ENCODE peak calls at places on chromosomes 6 and 20, in five cellular contexts. One of them, this sample, is unnamed.

GRCh38 chr20:44702776-44703175 is 12.4 kb upstream of the CCN5 start:
- DNase-seq in kidney: peak
- DNase-seq in IMR-90: peak
- DNase-seq in CD8-positive, alpha-beta T cell: no peak
- DNase-seq in kidney epithelial cell: no peak
- DNase-seq in this sample: peak

GRCh38 chr6:109834595-109835437 is 143.3 kb upstream of the GPR6 start:
- DNase-seq in kidney epithelial cell: no peak
- DNase-seq in IMR-90: no peak
- DNase-seq in CD8-positive, alpha-beta T cell: no peak
- DNase-seq in kidney: no peak
- DNase-seq in this sample: peak

GRCh38 chr6:837380-837779 is 144.4 kb upstream of the EXOC2 start:
- DNase-seq in kidney: no peak
- DNase-seq in CD8-positive, alpha-beta T cell: no peak
- DNase-seq in kidney epithelial cell: no peak
- DNase-seq in IMR-90: no peak
- DNase-seq in this sample: no peak

GRCh38 chr6:28866342-28867077 is 57.3 kb downstream of the TRIM27 start:
- DNase-seq in CD8-positive, alpha-beta T cell: peak
- DNase-seq in IMR-90: peak
- DNase-seq in kidney epithelial cell: no peak
- DNase-seq in kidney: peak
- DNase-seq in this sample: no peak

GRCh38 chr20:63848003-63848911 is 13.0 kb upstream of the ABHD16B start:
- DNase-seq in CD8-positive, alpha-beta T cell: no peak
- DNase-seq in kidney: no peak
- DNase-seq in kidney epithelial cell: no peak
- DNase-seq in IMR-90: no peak
- DNase-seq in this sample: no peak

GRCh38 chr6:46549155-46549554 is 57.9 kb upstream of the RCAN2 start:
- DNase-seq in kidney epithelial cell: peak
- DNase-seq in IMR-90: no peak
- DNase-seq in kidney: no peak
- DNase-seq in CD8-positive, alpha-beta T cell: no peak
- DNase-seq in this sample: no peak

GRCh38 chr20:1062334-1063015 is 55.9 kb upstream of the PSMF1 start:
- DNase-seq in CD8-positive, alpha-beta T cell: no peak
- DNase-seq in IMR-90: no peak
- DNase-seq in kidney epithelial cell: no peak
- DNase-seq in kidney: no peak
- DNase-seq in this sample: no peak

GRCh38 chr6:118501099-118501498 is 47.0 kb upstream of the PLN start:
- DNase-seq in IMR-90: no peak
- DNase-seq in CD8-positive, alpha-beta T cell: no peak
- DNase-seq in kidney: peak
- DNase-seq in kidney epithelial cell: no peak
- DNase-seq in this sample: no peak

GRCh38 chr6:5695260-5696245 is 311.2 kb downstream of the NRN1 start:
- DNase-seq in IMR-90: peak
- DNase-seq in CD8-positive, alpha-beta T cell: no peak
- DNase-seq in kidney: no peak
- DNase-seq in kidney epithelial cell: peak
- DNase-seq in this sample: peak

GRCh38 chr6:44264154-44265002 is 973 bp downstream of the NFKBIE start:
- DNase-seq in kidney: no peak
- DNase-seq in CD8-positive, alpha-beta T cell: peak
- DNase-seq in kidney epithelial cell: no peak
- DNase-seq in IMR-90: peak
- DNase-seq in this sample: no peak

GRCh38 chr20:57574954-57575353 is 14.0 kb downstream of the PCK1 start:
- DNase-seq in kidney: no peak
- DNase-seq in IMR-90: no peak
- DNase-seq in kidney epithelial cell: no peak
- DNase-seq in CD8-positive, alpha-beta T cell: no peak
- DNase-seq in this sample: no peak

GRCh38 chr20:57576002-57576401 is 15.1 kb downstream of the PCK1 start:
- DNase-seq in kidney epithelial cell: no peak
- DNase-seq in IMR-90: no peak
- DNase-seq in CD8-positive, alpha-beta T cell: no peak
- DNase-seq in kidney: no peak
- DNase-seq in this sample: no peak

GRCh38 chr20:57570898-57571297 is 10.0 kb downstream of the PCK1 start:
- DNase-seq in IMR-90: no peak
- DNase-seq in kidney epithelial cell: no peak
- DNase-seq in kidney: no peak
- DNase-seq in CD8-positive, alpha-beta T cell: no peak
- DNase-seq in this sample: no peak

GRCh38 chr20:57573176-57573575 is 12.3 kb downstream of the PCK1 start:
- DNase-seq in IMR-90: no peak
- DNase-seq in kidney: peak
- DNase-seq in CD8-positive, alpha-beta T cell: no peak
- DNase-seq in kidney epithelial cell: no peak
- DNase-seq in this sample: no peak

DNA sequence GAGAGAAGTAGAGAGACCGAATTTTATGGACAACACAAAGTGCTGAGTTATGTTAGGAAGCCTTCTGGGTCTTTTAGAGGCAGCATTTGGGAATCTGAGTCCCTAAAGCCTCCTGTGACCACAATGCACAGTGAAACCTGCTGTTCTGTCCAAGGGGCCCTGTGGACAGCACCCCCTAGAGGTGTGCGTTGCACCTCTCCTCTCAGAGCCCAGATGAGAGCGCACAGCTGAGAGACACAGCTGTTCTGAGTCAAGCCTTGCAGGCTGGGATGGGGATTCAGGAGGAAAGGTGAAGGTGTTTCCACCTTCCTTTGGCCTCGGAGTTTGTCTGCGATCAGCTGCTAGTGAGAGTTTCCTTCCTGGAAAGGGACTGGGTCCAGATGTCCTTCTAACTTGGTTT is 13.0 kb downstream of the PCK1 start:
- DNase-seq in kidney epithelial cell: no peak
- DNase-seq in CD8-positive, alpha-beta T cell: no peak
- DNase-seq in IMR-90: no peak
- DNase-seq in kidney: no peak
- DNase-seq in this sample: no peak
- TF ChIP-seq CTCF in kidney epithelial cell: peak
- TF ChIP-seq CTCF in CD8-positive, alpha-beta T cell: no peak
- TF ChIP-seq CTCF in IMR-90: no peak
- TF ChIP-seq CTCF in kidney: no peak
- TF ChIP-seq CTCF in this sample: peak

GRCh38 chr6:142386657-142387056 is 84.8 kb downstream of the ADGRG6 start:
- DNase-seq in IMR-90: no peak
- DNase-seq in kidney: no peak
- DNase-seq in kidney epithelial cell: no peak
- DNase-seq in CD8-positive, alpha-beta T cell: no peak
- DNase-seq in this sample: no peak
- H3K4me3 ChIP-seq in IMR-90: no peak
- H3K4me3 ChIP-seq in kidney: no peak
- H3K4me3 ChIP-seq in kidney epithelial cell: no peak
- H3K4me3 ChIP-seq in CD8-positive, alpha-beta T cell: no peak
- H3K4me3 ChIP-seq in this sample: no peak

GRCh38 chr6:36269834-36270705 is at the start of gene PNPLA1:
- DNase-seq in kidney: no peak
- DNase-seq in IMR-90: no peak
- DNase-seq in CD8-positive, alpha-beta T cell: no peak
- DNase-seq in kidney epithelial cell: no peak
- DNase-seq in this sample: no peak
- TF ChIP-seq CTCF in kidney: no peak
- TF ChIP-seq CTCF in IMR-90: no peak
- TF ChIP-seq CTCF in CD8-positive, alpha-beta T cell: no peak
- TF ChIP-seq CTCF in kidney epithelial cell: no peak
- TF ChIP-seq CTCF in this sample: no peak

GRCh38 chr20:18057994-18058349 is 256 bp upstream of the OVOL2 start:
- DNase-seq in IMR-90: no peak
- DNase-seq in kidney: no peak
- DNase-seq in kidney epithelial cell: no peak
- DNase-seq in CD8-positive, alpha-beta T cell: no peak
- DNase-seq in this sample: no peak
- H3K4me3 ChIP-seq in IMR-90: no peak
- H3K4me3 ChIP-seq in kidney: no peak
- H3K4me3 ChIP-seq in kidney epithelial cell: no peak
- H3K4me3 ChIP-seq in CD8-positive, alpha-beta T cell: no peak
- H3K4me3 ChIP-seq in this sample: no peak

DNA sequence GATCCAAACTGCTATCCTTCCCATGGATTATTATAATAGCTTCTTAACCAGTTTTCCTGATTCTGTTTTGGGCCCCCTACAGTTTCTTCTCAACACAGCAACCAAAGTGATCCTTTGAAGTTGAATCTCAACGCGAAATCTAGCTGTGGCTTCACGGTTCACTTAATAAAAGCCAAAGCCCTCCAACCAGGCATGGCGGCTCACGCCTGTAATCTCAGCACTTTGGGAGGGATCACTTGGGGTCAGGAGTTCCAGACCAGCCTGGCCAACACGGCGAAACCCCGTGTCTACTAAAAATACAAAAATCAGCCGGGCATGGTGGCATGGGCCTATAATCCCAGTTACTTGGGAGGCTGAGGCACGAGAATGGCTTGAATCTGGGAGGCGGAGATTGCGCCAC is 3.3 kb downstream of the RMND1 start:
- DNase-seq in CD8-positive, alpha-beta T cell: no peak
- DNase-seq in IMR-90: no peak
- DNase-seq in kidney epithelial cell: no peak
- DNase-seq in kidney: no peak
- DNase-seq in this sample: no peak
- TF ChIP-seq CTCF in CD8-positive, alpha-beta T cell: no peak
- TF ChIP-seq CTCF in IMR-90: no peak
- TF ChIP-seq CTCF in kidney epithelial cell: no peak
- TF ChIP-seq CTCF in kidney: no peak
- TF ChIP-seq CTCF in this sample: no peak

GRCh38 chr6:125919618-125920017 is 37.0 kb upstream of the HINT3 start:
- DNase-seq in kidney: no peak
- DNase-seq in IMR-90: no peak
- DNase-seq in CD8-positive, alpha-beta T cell: no peak
- DNase-seq in kidney epithelial cell: no peak
- DNase-seq in this sample: no peak
- H3K4me3 ChIP-seq in kidney: peak
- H3K4me3 ChIP-seq in IMR-90: no peak
- H3K4me3 ChIP-seq in CD8-positive, alpha-beta T cell: no peak
- H3K4me3 ChIP-seq in kidney epithelial cell: peak
- H3K4me3 ChIP-seq in this sample: peak

GRCh38 chr6:69985180-69985579 is 118.8 kb downstream of the COL19A1 start:
- DNase-seq in kidney epithelial cell: no peak
- DNase-seq in kidney: no peak
- DNase-seq in CD8-positive, alpha-beta T cell: no peak
- DNase-seq in IMR-90: no peak
- DNase-seq in this sample: no peak
- TF ChIP-seq CTCF in kidney epithelial cell: no peak
- TF ChIP-seq CTCF in kidney: no peak
- TF ChIP-seq CTCF in CD8-positive, alpha-beta T cell: no peak
- TF ChIP-seq CTCF in IMR-90: no peak
- TF ChIP-seq CTCF in this sample: no peak

GRCh38 chr6:42784739-42785498 is 3.1 kb downstream of the BICRAL start:
- DNase-seq in kidney epithelial cell: no peak
- DNase-seq in CD8-positive, alpha-beta T cell: no peak
- DNase-seq in IMR-90: no peak
- DNase-seq in kidney: no peak
- DNase-seq in this sample: no peak
- H3K4me3 ChIP-seq in kidney epithelial cell: peak
- H3K4me3 ChIP-seq in CD8-positive, alpha-beta T cell: peak
- H3K4me3 ChIP-seq in IMR-90: peak
- H3K4me3 ChIP-seq in kidney: peak
- H3K4me3 ChIP-seq in this sample: peak

GRCh38 chr6:158630944-158631616 is 13.5 kb downstream of the DYNLT1 start:
- DNase-seq in kidney: peak
- DNase-seq in IMR-90: peak
- DNase-seq in CD8-positive, alpha-beta T cell: no peak
- DNase-seq in kidney epithelial cell: no peak
- DNase-seq in this sample: no peak
- TF ChIP-seq CTCF in kidney: no peak
- TF ChIP-seq CTCF in IMR-90: no peak
- TF ChIP-seq CTCF in CD8-positive, alpha-beta T cell: no peak
- TF ChIP-seq CTCF in kidney epithelial cell: no peak
- TF ChIP-seq CTCF in this sample: no peak

This sample was measured in HFF-Myc.